ENCODE peak calls at places on chromosome X, in four cellular contexts. N is AG10803, A is dorsolateral prefrontal cortex, X is MM.1S. V is an unnamed sample.

GRCh38 chrX:35289952-35290351 is 347.4 kb downstream of the FAM47B start:
- DNase-seq in A (no peak), N (no peak), X (no peak), V (no peak)

GRCh38 chrX:72609313-72609712 is 36.7 kb upstream of the HDAC8 start:
- DNase-seq in A (no peak), X (no peak), N (no peak), V (no peak)

GRCh38 chrX:141733371-141733770 is 34.8 kb upstream of the SPANXD start:
- DNase-seq in X (no peak), A (no peak), N (no peak), V (no peak)

GRCh38 chrX:107659768-107660167 is 31.5 kb downstream of the PRPS1 start:
- DNase-seq in N (peak), A (no peak), X (peak), V (no peak)

GRCh38 chrX:56729152-56729557 is at the start of gene NBDY:
- DNase-seq in N (peak), A (peak), X (peak), V (peak)

GRCh38 chrX:39808471-39808917 is 289.3 kb downstream of the BCOR start:
- DNase-seq in X (no peak), A (no peak), N (peak), V (no peak)

GRCh38 chrX:29231800-29232199 is 644.6 kb downstream of the IL1RAPL1 start:
- DNase-seq in X (no peak), A (no peak), N (no peak), V (no peak)

GRCh38 chrX:105063743-105064142 is 156.8 kb downstream of the TEX13A start:
- DNase-seq in A (no peak), X (no peak), N (no peak), V (no peak)

GRCh38 chrX:30141966-30142365 is 73.4 kb upstream of the MAGEB2 start:
- DNase-seq in X (peak), A (no peak), N (peak), V (no peak)

GRCh38 chrX:39907964-39908616 is 189.7 kb downstream of the BCOR start:
- DNase-seq in N (peak), A (no peak), X (no peak), V (no peak)

DNA sequence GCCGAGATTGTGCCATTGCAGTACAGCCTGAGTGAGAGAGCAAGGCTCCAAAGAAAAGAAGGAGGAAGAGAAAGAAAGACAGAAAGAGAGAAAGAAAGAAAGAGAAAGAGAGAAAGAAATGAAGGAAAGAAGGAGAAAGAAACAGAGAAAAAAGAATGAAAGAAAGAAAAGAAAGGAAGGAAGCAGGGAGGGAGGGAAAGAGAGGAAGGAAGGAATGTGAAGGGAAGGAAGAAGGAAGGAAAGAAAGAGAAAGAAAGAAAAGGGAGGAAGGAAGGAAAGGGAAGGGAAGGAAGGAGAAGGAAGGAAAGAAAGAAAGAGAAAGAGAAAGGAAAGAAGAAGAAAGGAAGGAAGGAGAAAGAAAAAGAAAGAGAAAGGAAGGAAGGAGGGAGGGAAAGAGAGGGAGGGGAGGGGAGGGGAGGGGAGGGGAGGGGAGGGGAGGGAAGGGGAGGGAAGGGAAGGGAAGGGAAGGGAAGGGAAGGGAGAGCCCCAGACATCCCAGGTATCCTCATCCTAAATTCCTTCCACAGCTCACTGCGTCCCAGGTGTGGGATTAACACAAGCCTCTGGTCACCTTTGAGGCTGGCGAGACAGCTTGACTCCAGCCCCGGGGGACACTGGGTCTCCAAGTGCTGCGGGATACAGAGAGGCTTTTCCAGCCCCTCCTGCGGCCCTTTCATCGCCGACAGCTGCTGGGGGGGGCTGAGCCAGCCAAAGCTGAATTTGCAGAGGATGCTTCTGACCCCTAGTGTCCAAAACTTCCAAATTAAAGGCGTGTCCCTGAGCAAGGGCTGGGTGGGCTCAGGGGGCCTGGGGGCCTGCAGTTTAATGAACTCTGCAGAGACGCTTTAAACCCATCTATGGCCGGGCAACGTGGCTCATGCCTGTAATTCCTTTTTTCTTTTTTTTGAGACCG is 24.2 kb upstream of the CSF2RA start:
- DNase-seq in X (peak), A (no peak), N (no peak), V (no peak)
- TF ChIP-seq CTCF in X (peak), A (no peak), N (no peak), V (no peak)

GRCh38 chrX:153310901-153311300 is 10.7 kb downstream of the PNMA6F start:
- DNase-seq in N (no peak), X (no peak), A (no peak), V (no peak)
- TF ChIP-seq CTCF in N (no peak), X (no peak), A (no peak), V (no peak)

DNA sequence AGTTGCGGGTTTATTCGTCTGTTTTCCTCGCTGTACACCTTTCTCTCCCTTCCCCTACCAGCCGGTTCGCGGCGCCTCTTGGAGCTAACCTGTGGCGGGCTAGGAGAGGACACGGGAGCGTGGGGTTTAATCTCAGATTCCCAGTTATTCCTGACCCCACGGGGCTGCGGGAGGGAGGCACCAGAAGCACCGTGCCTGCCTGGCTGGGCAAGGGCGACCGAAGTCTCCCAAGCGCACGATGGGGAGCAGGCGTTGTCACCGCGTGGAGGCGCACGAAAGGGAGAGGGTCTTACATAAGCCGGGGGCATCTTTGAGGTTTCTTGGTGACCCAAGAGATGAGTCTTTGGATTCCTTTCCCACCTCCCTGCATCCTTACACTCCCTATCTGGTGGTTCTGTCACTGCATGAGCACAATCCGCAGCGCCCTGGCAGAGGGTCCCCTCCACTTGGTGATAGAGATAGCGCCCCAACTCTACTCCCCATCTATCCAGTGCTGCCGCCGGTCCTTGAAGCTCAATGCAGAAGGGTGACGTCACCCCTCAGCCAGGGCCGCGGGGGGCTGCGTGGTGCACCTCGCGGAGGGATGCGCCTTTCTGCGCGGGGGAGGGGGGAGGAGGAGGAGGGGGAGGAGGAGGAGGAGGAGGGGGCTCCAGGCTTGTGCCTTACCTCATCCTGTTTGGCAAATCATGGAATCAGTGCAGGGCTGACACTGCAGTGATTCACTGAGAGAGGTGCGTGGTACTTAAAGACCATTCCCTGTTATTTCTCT is 793 bp downstream of the TSPAN7 start:
- DNase-seq in N (no peak), A (peak), X (no peak), V (peak)
- TF ChIP-seq CTCF in N (no peak), A (no peak), X (no peak), V (no peak)

GRCh38 chrX:49291615-49292337 is 11.7 kb upstream of the GAGE10 start:
- DNase-seq in X (peak), N (peak), A (no peak), V (peak)
- TF ChIP-seq CTCF in X (peak), N (peak), A (peak), V (peak)

GRCh38 chrX:136491832-136492231 is 4.1 kb downstream of the BRS3 start:
- DNase-seq in X (no peak), A (no peak), N (no peak), V (no peak)

GRCh38 chrX:136487647-136488046 is at the start of gene BRS3:
- DNase-seq in A (no peak), N (no peak), X (no peak), V (no peak)

DNA sequence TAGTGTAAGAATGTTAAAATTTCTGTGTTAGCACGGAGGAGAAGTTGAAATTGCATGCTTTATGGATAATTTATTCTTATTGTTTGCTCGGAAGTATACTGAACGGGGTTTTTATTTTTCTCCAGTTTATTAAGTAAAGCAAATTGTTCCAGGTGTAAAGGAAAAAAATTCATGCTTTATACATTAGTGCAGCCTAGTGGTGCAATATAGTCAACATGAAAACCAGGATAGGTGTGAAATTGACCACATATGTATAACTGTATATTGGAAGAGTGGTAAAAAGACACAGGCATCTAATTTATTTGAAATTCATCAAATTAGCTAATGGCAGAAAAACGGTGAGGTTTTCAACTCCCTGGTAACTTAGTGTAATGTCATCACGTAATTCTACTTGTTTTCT is 959 bp downstream of the BRS3 start:
- DNase-seq in X (no peak), N (no peak), A (no peak), V (no peak)
- TF ChIP-seq CTCF in X (no peak), N (no peak), A (no peak), V (no peak)

V was measured in progenitor cell of endocrine pancreas.